ENCODE peak calls at places on chromosomes 3 and 15, in six cellular contexts. J is upper lobe of right lung, C is tibial artery, H is WERI-Rb-1, F is RWPE2, P is breast epithelium. K is an unnamed sample.
A peak's percentile ranks its signal among the peaks of the same experiment; 100 is the strongest.

GRCh38 chr3:188241072-188241471 is 87.1 kb downstream of the LPP start:
- DNase-seq in J (no peak), C (peak; percentile 56), H (no peak), P (no peak), F (no peak), K (no peak)

GRCh38 chr15:31887246-31887645 is 143.1 kb upstream of the CHRNA7 start:
- DNase-seq in H (peak; percentile 67), F (no peak), J (no peak), P (no peak), C (no peak), K (no peak)

GRCh38 chr3:186901135-186901734 is 29.1 kb upstream of the ST6GAL1 start:
- DNase-seq in J (no peak), F (no peak), C (no peak), P (no peak), H (no peak), K (no peak)

GRCh38 chr15:93913310-93913709 is 318.1 kb upstream of the MCTP2 start:
- DNase-seq in P (no peak), F (no peak), C (no peak), J (no peak), H (no peak), K (no peak)

GRCh38 chr3:36992806-36993325 is at the start of gene EPM2AIP1:
- DNase-seq in H (no peak), P (no peak), C (no peak), J (peak; percentile 96), F (peak; percentile 98), K (no peak)

GRCh38 chr15:100766225-100767001 is 113.2 kb upstream of the ALDH1A3 start:
- DNase-seq in J (peak; percentile 48), P (peak; percentile 28), F (peak; percentile 61), H (peak; percentile 87), C (no peak), K (peak; percentile 80)

GRCh38 chr3:195226445-195226844 is 44.5 kb downstream of the XXYLT1 start:
- DNase-seq in J (peak; percentile 30), P (peak; percentile 9), H (no peak), F (no peak), C (no peak), K (no peak)

GRCh38 chr15:67883228-67883773 is 43.5 kb upstream of the RNU6-1 start:
- DNase-seq in H (no peak), J (no peak), C (no peak), F (no peak), P (no peak), K (peak; percentile 54)

GRCh38 chr3:25960776-25961175 is 170.9 kb downstream of the OXSM start:
- DNase-seq in C (no peak), H (no peak), F (no peak), P (no peak), J (no peak), K (no peak)

GRCh38 chr3:150421799-150422548 is 13.9 kb downstream of the TSC22D2 start:
- DNase-seq in F (no peak), J (no peak), P (no peak), C (no peak), H (no peak), K (no peak)

GRCh38 chr3:38254872-38255271 is 10.7 kb upstream of the SLC22A13 start:
- DNase-seq in F (no peak), C (no peak), H (no peak), P (no peak), J (no peak), K (no peak)

GRCh38 chr3:12662593-12663310 is 1.2 kb downstream of the RAF1 start:
- DNase-seq in F (no peak), H (peak; percentile 24), P (no peak), C (no peak), J (peak; percentile 71), K (peak; percentile 82)

GRCh38 chr15:72060687-72061250 is 57.2 kb downstream of the MYO9A start:
- DNase-seq in F (no peak), P (no peak), J (no peak), C (no peak), H (no peak), K (no peak)

GRCh38 chr3:123788706-123789105 is 95.4 kb downstream of the MYLK start:
- DNase-seq in J (no peak), C (no peak), P (no peak), F (no peak), H (no peak), K (no peak)

GRCh38 chr15:38069001-38069400 is 134.6 kb downstream of the TMCO5A start:
- DNase-seq in P (no peak), F (no peak), C (no peak), H (no peak), J (no peak), K (no peak)

GRCh38 chr3:169923189-169923588 is 11.8 kb downstream of the SAMD7 start:
- DNase-seq in F (no peak), C (no peak), P (no peak), J (no peak), H (no peak), K (no peak)

DNA sequence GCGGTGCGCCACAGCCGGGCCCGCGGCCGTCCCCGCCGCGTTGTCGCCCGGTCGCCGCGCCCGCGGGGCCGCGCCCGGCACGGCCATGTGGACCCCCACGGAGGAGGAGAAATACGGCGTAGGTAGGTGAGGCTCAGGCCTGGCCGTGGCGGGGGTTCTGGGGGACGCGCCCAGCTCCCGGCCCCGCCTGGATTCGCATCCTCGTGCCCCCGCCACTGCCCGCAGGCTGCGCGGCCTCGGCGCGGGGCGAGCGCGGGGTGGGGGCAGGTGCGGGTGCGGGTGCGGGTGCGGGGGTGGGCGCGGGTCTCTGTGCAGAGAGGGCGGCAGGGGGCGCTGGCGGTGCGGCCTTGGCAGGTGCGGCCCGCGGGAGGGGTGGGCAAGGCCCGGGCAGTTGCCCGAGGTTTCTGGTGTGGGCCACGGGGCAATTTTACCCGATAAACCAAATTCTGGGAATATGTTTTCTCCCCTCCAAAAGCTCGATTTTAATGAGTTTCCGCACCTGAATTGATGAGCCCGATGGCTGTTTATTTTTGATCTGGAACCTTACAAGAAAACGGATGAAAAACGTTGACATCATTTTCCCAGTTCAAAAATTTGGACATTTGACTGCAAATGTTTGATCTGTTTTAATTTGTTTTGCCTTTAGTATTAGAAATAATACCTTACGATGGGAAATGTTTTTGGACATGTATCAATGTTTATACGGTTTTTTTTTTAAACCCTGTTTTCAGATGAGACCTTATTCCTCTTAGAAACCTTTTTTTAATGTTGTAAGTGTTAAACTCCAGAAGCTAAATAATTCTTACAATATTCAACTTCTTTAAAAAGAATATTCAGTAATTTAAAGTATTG is 678 bp downstream of the DOCK3 start:
- DNase-seq in F (no peak), P (no peak), J (peak; percentile 78), C (no peak), H (peak; percentile 79), K (no peak)
- TF ChIP-seq CTCF in F (peak; percentile 50), P (no peak), J (peak; percentile 27), C (no peak), H (peak; percentile 70), K (peak; percentile 51)

GRCh38 chr15:89815769-89816168 is 1.1 kb upstream of the ANPEP start:
- DNase-seq in H (no peak), J (no peak), F (no peak), C (no peak), P (no peak), K (no peak)

GRCh38 chr15:89812847-89813320 is 1.8 kb downstream of the ANPEP start:
- DNase-seq in C (no peak), J (no peak), P (no peak), H (no peak), F (no peak), K (no peak)

GRCh38 chr15:89814112-89814742 is 425 bp downstream of the ANPEP start:
- DNase-seq in J (no peak), P (no peak), H (no peak), C (no peak), F (no peak), K (no peak)

GRCh38 chr15:89812126-89812846 is 2.4 kb downstream of the ANPEP start:
- DNase-seq in P (peak; percentile 84), H (no peak), C (peak; percentile 80), F (no peak), J (no peak), K (no peak)

DNA sequence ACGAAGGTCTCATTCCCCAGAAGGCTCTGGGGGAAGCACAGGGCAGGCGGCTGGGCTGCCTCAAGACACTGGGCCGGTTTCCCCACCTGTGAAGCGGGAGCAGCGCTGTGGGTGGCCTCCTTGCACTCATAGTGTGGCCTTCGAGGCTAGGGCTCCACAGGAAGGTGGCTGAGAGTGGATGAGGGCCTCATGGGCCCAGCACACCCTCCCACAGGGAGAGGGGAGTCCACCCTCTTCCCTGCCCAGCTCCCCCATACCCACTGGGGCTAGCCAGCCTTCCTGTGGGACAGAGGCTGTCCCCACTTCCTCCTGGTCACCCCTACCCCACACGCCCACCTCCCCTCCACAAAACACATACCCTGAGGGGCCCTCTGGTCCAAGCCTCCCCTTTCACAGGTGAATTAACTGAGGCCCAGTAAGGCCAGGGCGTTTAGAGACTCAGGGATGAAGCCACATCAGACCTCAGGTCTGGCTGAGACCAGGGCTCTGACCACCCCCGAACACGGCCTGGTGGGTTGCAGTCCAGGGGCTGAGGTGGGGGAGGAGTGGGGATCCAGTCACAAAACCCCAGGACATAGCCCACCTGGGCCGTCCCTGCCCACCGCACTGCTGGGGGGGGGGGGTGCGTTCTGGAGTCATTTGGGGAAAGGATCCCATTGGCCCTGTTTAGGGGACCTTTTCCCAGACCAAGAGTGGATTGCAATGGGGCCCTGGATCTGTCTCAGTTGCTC is 1.1 kb downstream of the ANPEP start:
- DNase-seq in P (no peak), C (no peak), J (no peak), F (no peak), H (no peak), K (no peak)
- TF ChIP-seq CTCF in P (no peak), C (no peak), J (no peak), F (no peak), H (no peak), K (no peak)

GRCh38 chr3:63199606-63200005 is 78.5 kb upstream of the SYNPR start:
- DNase-seq in H (no peak), C (no peak), P (no peak), F (no peak), J (no peak), K (no peak)

GRCh38 chr3:63192248-63192647 is 85.9 kb upstream of the SYNPR start:
- DNase-seq in C (no peak), J (no peak), H (peak; percentile 37), F (no peak), P (no peak), K (no peak)

DNA sequence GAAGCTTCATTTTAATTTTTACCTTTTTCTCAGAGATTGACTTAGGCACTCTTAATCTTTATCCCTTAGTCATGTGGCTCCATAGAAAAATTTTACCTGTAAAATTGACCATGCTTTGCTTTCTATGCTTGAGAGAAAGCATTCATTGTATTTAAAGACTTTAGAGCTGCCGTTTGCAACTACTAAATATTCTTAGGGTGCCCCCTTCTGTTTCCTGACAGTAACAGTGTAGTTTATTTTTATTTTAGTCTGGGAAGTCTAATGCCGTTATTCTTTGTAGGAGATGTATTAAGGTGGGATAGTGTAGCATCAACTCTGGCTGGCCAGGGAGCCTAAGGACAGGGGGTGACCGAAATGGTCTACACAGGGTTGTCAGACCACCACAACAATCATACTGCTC is 84.5 kb upstream of the SYNPR start:
- DNase-seq in F (no peak), J (no peak), H (no peak), C (no peak), P (no peak), K (no peak)
- TF ChIP-seq CTCF in F (peak; percentile 69), J (peak; percentile 26), H (peak; percentile 22), C (no peak), P (no peak), K (peak; percentile 46)

DNA sequence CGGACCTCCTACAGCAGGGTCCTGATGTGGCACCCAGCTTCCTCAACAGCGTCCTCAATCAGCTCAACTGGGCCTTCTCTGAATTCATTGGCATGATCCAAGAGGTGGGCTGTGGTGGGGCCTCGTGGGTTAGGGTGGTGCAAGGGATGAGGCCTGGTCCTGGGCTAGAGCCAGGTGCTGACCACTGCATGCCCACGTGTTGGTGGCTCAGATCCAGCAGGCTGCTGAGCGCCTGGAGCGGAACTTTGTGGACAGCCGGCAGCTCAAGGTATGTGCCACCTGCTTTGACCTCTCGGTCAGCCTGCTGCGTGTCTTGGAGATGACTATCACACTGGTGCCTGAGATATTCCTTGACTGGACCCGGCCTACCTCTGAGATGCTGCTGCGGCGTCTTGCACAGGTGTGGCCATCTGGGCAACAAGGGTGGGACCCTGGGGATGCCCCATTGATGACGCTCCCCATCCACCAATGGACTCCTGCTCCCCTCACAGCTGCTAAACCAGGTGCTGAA is 3.8 kb downstream of the AMIGO3 start:
- DNase-seq in J (peak; percentile 53), P (peak; percentile 25), H (no peak), F (no peak), C (no peak), K (no peak)
- TF ChIP-seq CTCF in J (no peak), P (no peak), H (no peak), F (no peak), C (no peak), K (no peak)